ENCODE peak calls at places on chromosomes 16 and 17, in four cellular contexts. T, O, N and G are unnamed samples.

GRCh38 chr17:19719365-19720209 is 3.2 kb upstream of the SLC47A2 start:
- DNase-seq in T (no peak), O (no peak), N (no peak), G (peak)

GRCh38 chr16:49644143-49644460 is 211.8 kb downstream of the ZNF423 start:
- DNase-seq in T (no peak), O (no peak), N (no peak), G (no peak)

GRCh38 chr16:20901068-20901440 is 483 bp downstream of the LYRM1 start:
- DNase-seq in T (no peak), O (no peak), N (no peak), G (no peak)

GRCh38 chr16:47732806-47733150 is 271.6 kb downstream of the PHKB start:
- DNase-seq in T (no peak), O (no peak), N (peak), G (no peak)

GRCh38 chr16:9248162-9248561 is 156.7 kb downstream of the HAPSTR1 start:
- DNase-seq in T (no peak), O (no peak), N (no peak), G (no peak)

GRCh38 chr17:49045376-49045775 is 48.2 kb downstream of the IGF2BP1 start:
- DNase-seq in T (no peak), O (no peak), N (no peak), G (no peak)

GRCh38 chr16:64627781-64628180 is 494.1 kb downstream of the CDH11 start:
- DNase-seq in T (no peak), O (no peak), N (no peak), G (no peak)

GRCh38 chr16:35730251-35730650 is 2270.8 kb downstream of the TP53TG3F start:
- DNase-seq in T (no peak), O (no peak), N (no peak), G (no peak)

GRCh38 chr16:53785044-53785443 is 81.1 kb downstream of the FTO start:
- DNase-seq in T (no peak), O (no peak), N (peak), G (no peak)

GRCh38 chr17:61809816-61810392 is 53.4 kb downstream of the BRIP1 start:
- DNase-seq in T (no peak), O (no peak), N (peak), G (no peak)

GRCh38 chr17:77724876-77725615 is 233.5 kb upstream of the TNRC6C start:
- DNase-seq in T (peak), O (no peak), N (no peak), G (no peak)

GRCh38 chr16:76854234-76854633 is 336.8 kb upstream of the MON1B start:
- DNase-seq in T (no peak), O (no peak), N (peak), G (peak)

GRCh38 chr17:45248132-45248936 is 13.6 kb downstream of the SPATA32 start:
- DNase-seq in T (peak), O (peak), N (no peak), G (peak)

GRCh38 chr16:24773771-24774427 is 44.4 kb downstream of the TNRC6A start:
- DNase-seq in T (no peak), O (no peak), N (no peak), G (no peak)

GRCh38 chr17:26809033-26809432 is 484.9 kb upstream of the WSB1 start:
- DNase-seq in T (no peak), O (no peak), N (peak), G (no peak)

GRCh38 chr16:1413684-1414531 is 596 bp downstream of the UNKL start:
- DNase-seq in T (peak), O (peak), N (peak), G (peak)

GRCh38 chr17:40345161-40346034 is 19.1 kb downstream of the GJD3 start:
- DNase-seq in T (peak), O (no peak), N (peak), G (peak)

GRCh38 chr16:59971264-59971663 is 1237.1 kb upstream of the GOT2 start:
- DNase-seq in T (no peak), O (no peak), N (no peak), G (no peak)

GRCh38 chr17:42284020-42284369 is 4.3 kb upstream of the STAT5A start:
- DNase-seq in T (no peak), O (no peak), N (no peak), G (peak)

GRCh38 chr17:50837980-50838954 is 2.9 kb downstream of the WFIKKN2 start:
- DNase-seq in T (no peak), O (no peak), N (no peak), G (peak)

GRCh38 chr17:15453246-15453645 is 14.2 kb downstream of the CDRT4 start:
- DNase-seq in T (no peak), O (no peak), N (no peak), G (no peak)

GRCh38 chr16:70772493-70772892 is 28.5 kb downstream of the VAC14 start:
- DNase-seq in T (no peak), O (no peak), N (peak), G (no peak)

GRCh38 chr16:30949655-30950515 is 1.0 kb downstream of the ORAI3 start:
- DNase-seq in T (peak), O (no peak), N (peak), G (peak)

GRCh38 chr16:69089091-69089912 is 16.2 kb upstream of the HAS3 start:
- DNase-seq in T (peak), O (no peak), N (no peak), G (no peak)

GRCh38 chr16:2484898-2485508 is 10.1 kb downstream of the TBC1D24 start:
- DNase-seq in T (no peak), O (no peak), N (no peak), G (no peak)

GRCh38 chr17:35141681-35142466 is at the start of gene NLE1:
- DNase-seq in T (peak), O (peak), N (peak), G (peak)

GRCh38 chr17:48139948-48140347 is 32.4 kb downstream of the SNX11 start:
- DNase-seq in T (no peak), O (no peak), N (no peak), G (no peak)